ENCODE peak calls at places on chromosomes 1 and 21, in six cellular contexts. One of them, this sample, is unnamed.

GRCh38 chr1:94322696-94323095 is 85.3 kb upstream of the ARHGAP29 start:
- DNase-seq in HepG2: no peak
- DNase-seq in A549: peak
- DNase-seq in AG10803: no peak
- DNase-seq in heart left ventricle: no peak
- DNase-seq in heart right ventricle: no peak
- DNase-seq in this sample: no peak

GRCh38 chr1:178864326-178864725 is 6.6 kb downstream of the ANGPTL1 start:
- DNase-seq in HepG2: no peak
- DNase-seq in A549: no peak
- DNase-seq in AG10803: no peak
- DNase-seq in heart left ventricle: no peak
- DNase-seq in heart right ventricle: no peak
- DNase-seq in this sample: no peak

GRCh38 chr1:155396874-155397476 is 76.3 kb downstream of the RUSC1 start:
- DNase-seq in HepG2: no peak
- DNase-seq in A549: no peak
- DNase-seq in AG10803: no peak
- DNase-seq in heart left ventricle: peak
- DNase-seq in heart right ventricle: no peak
- DNase-seq in this sample: no peak

GRCh38 chr1:203320546-203321272 is 15.4 kb downstream of the BTG2 start:
- DNase-seq in HepG2: no peak
- DNase-seq in A549: no peak
- DNase-seq in AG10803: peak
- DNase-seq in heart left ventricle: peak
- DNase-seq in heart right ventricle: peak
- DNase-seq in this sample: peak

GRCh38 chr21:16634522-16634914 is 878.3 kb upstream of the CXADR start:
- DNase-seq in HepG2: no peak
- DNase-seq in A549: no peak
- DNase-seq in AG10803: no peak
- DNase-seq in heart left ventricle: no peak
- DNase-seq in heart right ventricle: no peak
- DNase-seq in this sample: no peak

GRCh38 chr21:45841033-45841432 is 140.5 kb upstream of the COL6A1 start:
- DNase-seq in HepG2: no peak
- DNase-seq in A549: no peak
- DNase-seq in AG10803: no peak
- DNase-seq in heart left ventricle: no peak
- DNase-seq in heart right ventricle: no peak
- DNase-seq in this sample: no peak

GRCh38 chr1:4447778-4448360 is 206.5 kb upstream of the AJAP1 start:
- DNase-seq in HepG2: no peak
- DNase-seq in A549: no peak
- DNase-seq in AG10803: no peak
- DNase-seq in heart left ventricle: no peak
- DNase-seq in heart right ventricle: no peak
- DNase-seq in this sample: no peak

GRCh38 chr1:2825487-2826189 is 24.1 kb upstream of the TTC34 start:
- DNase-seq in HepG2: no peak
- DNase-seq in A549: no peak
- DNase-seq in AG10803: no peak
- DNase-seq in heart left ventricle: peak
- DNase-seq in heart right ventricle: no peak
- DNase-seq in this sample: no peak

GRCh38 chr1:41365772-41366427 is 4.7 kb downstream of the FOXO6 start:
- DNase-seq in HepG2: no peak
- DNase-seq in A549: no peak
- DNase-seq in AG10803: no peak
- DNase-seq in heart left ventricle: peak
- DNase-seq in heart right ventricle: no peak
- DNase-seq in this sample: no peak

GRCh38 chr1:28301368-28302174 is 27.3 kb upstream of the MED18 start:
- DNase-seq in HepG2: no peak
- DNase-seq in A549: no peak
- DNase-seq in AG10803: no peak
- DNase-seq in heart left ventricle: no peak
- DNase-seq in heart right ventricle: no peak
- DNase-seq in this sample: no peak

GRCh38 chr21:14076143-14076806 is 134.5 kb downstream of the LIPI start:
- DNase-seq in HepG2: no peak
- DNase-seq in A549: no peak
- DNase-seq in AG10803: no peak
- DNase-seq in heart left ventricle: no peak
- DNase-seq in heart right ventricle: no peak
- DNase-seq in this sample: no peak

GRCh38 chr1:152007047-152007446 is 13.4 kb upstream of the S100A10 start:
- DNase-seq in HepG2: no peak
- DNase-seq in A549: no peak
- DNase-seq in AG10803: no peak
- DNase-seq in heart left ventricle: no peak
- DNase-seq in heart right ventricle: no peak
- DNase-seq in this sample: no peak

GRCh38 chr1:56709995-56710394 is 64.9 kb downstream of the PRKAA2 start:
- DNase-seq in HepG2: no peak
- DNase-seq in A549: no peak
- DNase-seq in AG10803: no peak
- DNase-seq in heart left ventricle: no peak
- DNase-seq in heart right ventricle: no peak
- DNase-seq in this sample: no peak

GRCh38 chr1:66624412-66625060 is 90.6 kb downstream of the SGIP1 start:
- DNase-seq in HepG2: no peak
- DNase-seq in A549: no peak
- DNase-seq in AG10803: peak
- DNase-seq in heart left ventricle: no peak
- DNase-seq in heart right ventricle: no peak
- DNase-seq in this sample: no peak

GRCh38 chr1:244603498-244603897 is 49.4 kb upstream of the DESI2 start:
- DNase-seq in HepG2: peak
- DNase-seq in A549: no peak
- DNase-seq in AG10803: peak
- DNase-seq in heart left ventricle: no peak
- DNase-seq in heart right ventricle: no peak
- DNase-seq in this sample: no peak

GRCh38 chr1:68363346-68363745 is 86.4 kb downstream of the RPE65 start:
- DNase-seq in HepG2: no peak
- DNase-seq in A549: no peak
- DNase-seq in AG10803: no peak
- DNase-seq in heart left ventricle: no peak
- DNase-seq in heart right ventricle: no peak
- DNase-seq in this sample: no peak

GRCh38 chr1:9340172-9340854 is 47.6 kb downstream of the SPSB1 start:
- DNase-seq in HepG2: no peak
- DNase-seq in A549: no peak
- DNase-seq in AG10803: peak
- DNase-seq in heart left ventricle: no peak
- DNase-seq in heart right ventricle: no peak
- DNase-seq in this sample: no peak

GRCh38 chr1:117318011-117318410 is 49.2 kb upstream of the MAN1A2 start:
- DNase-seq in HepG2: no peak
- DNase-seq in A549: no peak
- DNase-seq in AG10803: no peak
- DNase-seq in heart left ventricle: no peak
- DNase-seq in heart right ventricle: no peak
- DNase-seq in this sample: no peak

GRCh38 chr1:36269408-36269838 is 36.7 kb upstream of the SH3D21 start:
- DNase-seq in HepG2: peak
- DNase-seq in A549: no peak
- DNase-seq in AG10803: peak
- DNase-seq in heart left ventricle: no peak
- DNase-seq in heart right ventricle: no peak
- DNase-seq in this sample: no peak

GRCh38 chr1:244732846-244733450 is 80.0 kb downstream of the DESI2 start:
- DNase-seq in HepG2: no peak
- DNase-seq in A549: no peak
- DNase-seq in AG10803: no peak
- DNase-seq in heart left ventricle: no peak
- DNase-seq in heart right ventricle: no peak
- DNase-seq in this sample: no peak

GRCh38 chr21:46347791-46348381 is 23.9 kb downstream of the PCNT start:
- DNase-seq in HepG2: no peak
- DNase-seq in A549: no peak
- DNase-seq in AG10803: no peak
- DNase-seq in heart left ventricle: peak
- DNase-seq in heart right ventricle: peak
- DNase-seq in this sample: no peak

GRCh38 chr1:201265771-201266170 is 17.5 kb upstream of the PKP1 start:
- DNase-seq in HepG2: no peak
- DNase-seq in A549: peak
- DNase-seq in AG10803: no peak
- DNase-seq in heart left ventricle: no peak
- DNase-seq in heart right ventricle: no peak
- DNase-seq in this sample: no peak

GRCh38 chr1:219958875-219959417 is 30.6 kb upstream of the SLC30A10 start:
- DNase-seq in HepG2: no peak
- DNase-seq in A549: no peak
- DNase-seq in AG10803: no peak
- DNase-seq in heart left ventricle: no peak
- DNase-seq in heart right ventricle: no peak
- DNase-seq in this sample: no peak

GRCh38 chr1:155080250-155081228 is 1.9 kb downstream of the EFNA3 start:
- DNase-seq in HepG2: no peak
- DNase-seq in A549: no peak
- DNase-seq in AG10803: no peak
- DNase-seq in heart left ventricle: no peak
- DNase-seq in heart right ventricle: no peak
- DNase-seq in this sample: no peak

GRCh38 chr21:42164818-42165217 is 54.1 kb upstream of the ABCG1 start:
- DNase-seq in HepG2: no peak
- DNase-seq in A549: no peak
- DNase-seq in AG10803: no peak
- DNase-seq in heart left ventricle: no peak
- DNase-seq in heart right ventricle: no peak
- DNase-seq in this sample: no peak

GRCh38 chr1:211320980-211321379 is 5.7 kb upstream of the TRAF5 start:
- DNase-seq in HepG2: no peak
- DNase-seq in A549: no peak
- DNase-seq in AG10803: no peak
- DNase-seq in heart left ventricle: no peak
- DNase-seq in heart right ventricle: no peak
- DNase-seq in this sample: no peak

GRCh38 chr1:83676106-83676505 is 322.8 kb downstream of the TTLL7 start:
- DNase-seq in HepG2: no peak
- DNase-seq in A549: no peak
- DNase-seq in AG10803: no peak
- DNase-seq in heart left ventricle: no peak
- DNase-seq in heart right ventricle: no peak
- DNase-seq in this sample: no peak

GRCh38 chr1:223137402-223138100 is 5.5 kb downstream of the TLR5 start:
- DNase-seq in HepG2: peak
- DNase-seq in A549: no peak
- DNase-seq in AG10803: peak
- DNase-seq in heart left ventricle: no peak
- DNase-seq in heart right ventricle: no peak
- DNase-seq in this sample: peak

GRCh38 chr21:27035791-27036190 is 68.9 kb upstream of the ADAMTS5 start:
- DNase-seq in HepG2: no peak
- DNase-seq in A549: no peak
- DNase-seq in AG10803: no peak
- DNase-seq in heart left ventricle: no peak
- DNase-seq in heart right ventricle: no peak
- DNase-seq in this sample: no peak

DNA sequence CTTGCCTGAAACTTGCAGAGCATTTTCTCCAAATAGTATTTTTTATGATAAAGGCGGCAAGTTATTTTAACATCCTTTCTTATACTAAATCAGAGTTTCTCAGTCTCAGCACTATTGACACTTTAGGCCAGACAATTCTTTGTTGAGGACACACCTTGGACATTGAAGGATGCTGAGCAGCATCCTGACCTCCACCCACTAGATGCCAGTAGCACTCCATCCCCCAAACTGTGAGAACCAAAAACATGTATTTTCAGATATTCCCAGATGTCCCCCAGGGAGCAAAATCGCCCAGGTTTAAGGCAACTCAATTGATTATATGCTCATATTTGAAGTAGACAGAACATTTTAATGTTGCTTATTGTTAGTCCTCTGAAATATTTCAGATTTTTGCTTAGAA is 299.4 kb downstream of the ZP4 start:
- DNase-seq in HepG2: no peak
- DNase-seq in A549: no peak
- DNase-seq in AG10803: no peak
- DNase-seq in heart left ventricle: no peak
- DNase-seq in heart right ventricle: no peak
- DNase-seq in this sample: no peak
- TF ChIP-seq CTCF in HepG2: no peak
- TF ChIP-seq CTCF in A549: no peak
- TF ChIP-seq CTCF in AG10803: no peak
- TF ChIP-seq CTCF in heart left ventricle: no peak
- TF ChIP-seq CTCF in heart right ventricle: no peak
- TF ChIP-seq CTCF in this sample: no peak

GRCh38 chr1:63350320-63350719 is 17.1 kb upstream of the ALG6 start:
- DNase-seq in HepG2: no peak
- DNase-seq in A549: no peak
- DNase-seq in AG10803: no peak
- DNase-seq in heart left ventricle: no peak
- DNase-seq in heart right ventricle: no peak
- DNase-seq in this sample: no peak
- TF ChIP-seq CTCF in HepG2: no peak
- TF ChIP-seq CTCF in A549: no peak
- TF ChIP-seq CTCF in AG10803: no peak
- TF ChIP-seq CTCF in heart left ventricle: no peak
- TF ChIP-seq CTCF in heart right ventricle: no peak
- TF ChIP-seq CTCF in this sample: no peak

DNA sequence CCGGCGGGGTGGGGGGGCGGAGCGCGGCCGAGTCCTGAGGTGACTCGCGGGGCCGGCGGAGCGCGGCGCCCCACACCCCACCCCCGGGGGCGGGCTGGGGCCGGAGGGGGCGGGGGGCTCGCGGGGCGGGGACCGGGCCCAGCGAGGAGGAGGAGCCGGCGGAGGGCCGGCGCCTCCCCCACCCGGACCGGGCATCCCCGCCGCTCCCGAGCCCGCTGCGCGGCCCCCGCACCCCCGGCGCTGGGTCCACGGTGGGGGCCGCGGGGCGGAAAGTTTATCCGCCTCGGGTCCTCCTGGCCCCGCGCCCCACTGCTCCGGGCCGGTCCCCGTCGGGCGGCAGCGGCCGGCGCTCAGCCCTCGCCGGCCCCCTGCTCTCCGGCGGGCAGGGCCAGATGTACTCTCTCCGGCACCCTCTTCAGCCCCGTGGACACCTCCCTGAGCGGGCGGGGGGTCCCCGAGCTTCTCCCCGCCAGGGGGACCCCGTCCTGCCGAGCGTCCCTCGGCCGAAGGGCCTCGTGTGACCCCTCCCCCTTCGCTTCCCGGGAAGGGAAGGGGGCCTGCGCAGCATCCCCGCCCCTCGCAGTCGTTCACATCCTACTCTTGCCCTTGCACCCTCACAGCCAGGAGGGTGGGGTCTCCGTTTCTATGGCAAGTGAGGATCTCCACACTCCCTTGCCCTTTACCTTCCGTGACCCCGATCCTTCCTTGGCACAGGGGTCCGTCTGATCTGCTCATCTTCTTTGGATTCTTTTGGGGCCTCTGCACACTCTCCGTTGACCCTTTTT is 659 bp downstream of the CAMTA1 start:
- DNase-seq in HepG2: no peak
- DNase-seq in A549: peak
- DNase-seq in AG10803: peak
- DNase-seq in heart left ventricle: peak
- DNase-seq in heart right ventricle: peak
- DNase-seq in this sample: peak
- TF ChIP-seq CTCF in HepG2: peak
- TF ChIP-seq CTCF in A549: no peak
- TF ChIP-seq CTCF in AG10803: no peak
- TF ChIP-seq CTCF in heart left ventricle: peak
- TF ChIP-seq CTCF in heart right ventricle: peak
- TF ChIP-seq CTCF in this sample: no peak

GRCh38 chr21:44455524-44456206 is 355 bp downstream of the LRRC3 start:
- DNase-seq in HepG2: no peak
- DNase-seq in A549: peak
- DNase-seq in AG10803: peak
- DNase-seq in heart left ventricle: peak
- DNase-seq in heart right ventricle: no peak
- DNase-seq in this sample: no peak
- TF ChIP-seq CTCF in HepG2: peak
- TF ChIP-seq CTCF in A549: peak
- TF ChIP-seq CTCF in AG10803: peak
- TF ChIP-seq CTCF in heart left ventricle: peak
- TF ChIP-seq CTCF in heart right ventricle: no peak
- TF ChIP-seq CTCF in this sample: no peak

This sample was measured in tibial artery.